ENCODE peak calls at places on chromosome 7, in six cellular contexts. One of them, this sample, is unnamed.

GRCh38 chr7:98174334-98175259 is 36.6 kb upstream of the BHLHA15 start:
- DNase-seq in B cell: no peak
- DNase-seq in right atrium auricular region: no peak
- DNase-seq in HFFc6: no peak
- DNase-seq in dorsolateral prefrontal cortex: no peak
- DNase-seq in Peyer's patch: no peak
- DNase-seq in this sample: no peak

GRCh38 chr7:26653430-26653911 is 210.9 kb downstream of the SKAP2 start:
- DNase-seq in B cell: no peak
- DNase-seq in right atrium auricular region: no peak
- DNase-seq in HFFc6: no peak
- DNase-seq in dorsolateral prefrontal cortex: no peak
- DNase-seq in Peyer's patch: peak
- DNase-seq in this sample: no peak

GRCh38 chr7:139725077-139725476 is 52.7 kb downstream of the HIPK2 start:
- DNase-seq in B cell: peak
- DNase-seq in right atrium auricular region: no peak
- DNase-seq in HFFc6: peak
- DNase-seq in dorsolateral prefrontal cortex: no peak
- DNase-seq in Peyer's patch: no peak
- DNase-seq in this sample: no peak

GRCh38 chr7:29414216-29414615 is 149.4 kb upstream of the PRR15 start:
- DNase-seq in B cell: no peak
- DNase-seq in right atrium auricular region: no peak
- DNase-seq in HFFc6: no peak
- DNase-seq in dorsolateral prefrontal cortex: no peak
- DNase-seq in Peyer's patch: no peak
- DNase-seq in this sample: no peak

GRCh38 chr7:101788517-101788916 is 28.9 kb upstream of the CUX1 start:
- DNase-seq in B cell: no peak
- DNase-seq in right atrium auricular region: no peak
- DNase-seq in HFFc6: no peak
- DNase-seq in dorsolateral prefrontal cortex: no peak
- DNase-seq in Peyer's patch: no peak
- DNase-seq in this sample: no peak

GRCh38 chr7:3592438-3593134 is 291.5 kb downstream of the SDK1 start:
- DNase-seq in B cell: no peak
- DNase-seq in right atrium auricular region: no peak
- DNase-seq in HFFc6: no peak
- DNase-seq in dorsolateral prefrontal cortex: no peak
- DNase-seq in Peyer's patch: no peak
- DNase-seq in this sample: no peak

GRCh38 chr7:40621592-40621998 is 486.8 kb downstream of the SUGCT start:
- DNase-seq in B cell: no peak
- DNase-seq in right atrium auricular region: no peak
- DNase-seq in HFFc6: no peak
- DNase-seq in dorsolateral prefrontal cortex: no peak
- DNase-seq in Peyer's patch: no peak
- DNase-seq in this sample: no peak

GRCh38 chr7:31068006-31068675 is 16.0 kb downstream of the ADCYAP1R1 start:
- DNase-seq in B cell: no peak
- DNase-seq in right atrium auricular region: no peak
- DNase-seq in HFFc6: no peak
- DNase-seq in dorsolateral prefrontal cortex: no peak
- DNase-seq in Peyer's patch: peak
- DNase-seq in this sample: no peak

GRCh38 chr7:105267244-105267643 is 121.5 kb downstream of the SRPK2 start:
- DNase-seq in B cell: no peak
- DNase-seq in right atrium auricular region: no peak
- DNase-seq in HFFc6: no peak
- DNase-seq in dorsolateral prefrontal cortex: no peak
- DNase-seq in Peyer's patch: no peak
- DNase-seq in this sample: no peak

GRCh38 chr7:126698446-126698845 is 554.3 kb downstream of the GRM8 start:
- DNase-seq in B cell: no peak
- DNase-seq in right atrium auricular region: no peak
- DNase-seq in HFFc6: no peak
- DNase-seq in dorsolateral prefrontal cortex: no peak
- DNase-seq in Peyer's patch: no peak
- DNase-seq in this sample: no peak

GRCh38 chr7:29116801-29117200 is 29.5 kb downstream of the CPVL start:
- DNase-seq in B cell: no peak
- DNase-seq in right atrium auricular region: no peak
- DNase-seq in HFFc6: no peak
- DNase-seq in dorsolateral prefrontal cortex: no peak
- DNase-seq in Peyer's patch: no peak
- DNase-seq in this sample: no peak

GRCh38 chr7:43729924-43730248 is 563 bp upstream of the COA1 start:
- DNase-seq in B cell: no peak
- DNase-seq in right atrium auricular region: no peak
- DNase-seq in HFFc6: no peak
- DNase-seq in dorsolateral prefrontal cortex: no peak
- DNase-seq in Peyer's patch: no peak
- DNase-seq in this sample: no peak

GRCh38 chr7:135914346-135914745 is 62.8 kb downstream of the MTPN start:
- DNase-seq in B cell: no peak
- DNase-seq in right atrium auricular region: no peak
- DNase-seq in HFFc6: no peak
- DNase-seq in dorsolateral prefrontal cortex: no peak
- DNase-seq in Peyer's patch: no peak
- DNase-seq in this sample: no peak

GRCh38 chr7:24825315-24825917 is 68.2 kb upstream of the GSDME start:
- DNase-seq in B cell: no peak
- DNase-seq in right atrium auricular region: no peak
- DNase-seq in HFFc6: peak
- DNase-seq in dorsolateral prefrontal cortex: no peak
- DNase-seq in Peyer's patch: no peak
- DNase-seq in this sample: no peak

GRCh38 chr7:106623846-106624245 is 37.1 kb downstream of the CCDC71L start:
- DNase-seq in B cell: no peak
- DNase-seq in right atrium auricular region: no peak
- DNase-seq in HFFc6: peak
- DNase-seq in dorsolateral prefrontal cortex: no peak
- DNase-seq in Peyer's patch: no peak
- DNase-seq in this sample: no peak

GRCh38 chr7:154984601-154985188 is 18.2 kb downstream of the PAXIP1 start:
- DNase-seq in B cell: no peak
- DNase-seq in right atrium auricular region: no peak
- DNase-seq in HFFc6: no peak
- DNase-seq in dorsolateral prefrontal cortex: no peak
- DNase-seq in Peyer's patch: no peak
- DNase-seq in this sample: no peak

GRCh38 chr7:80680159-80680903 is 41.9 kb downstream of the CD36 start:
- DNase-seq in B cell: no peak
- DNase-seq in right atrium auricular region: no peak
- DNase-seq in HFFc6: no peak
- DNase-seq in dorsolateral prefrontal cortex: no peak
- DNase-seq in Peyer's patch: no peak
- DNase-seq in this sample: no peak
- TF ChIP-seq CTCF in B cell: no peak
- TF ChIP-seq CTCF in right atrium auricular region: no peak
- TF ChIP-seq CTCF in HFFc6: no peak
- TF ChIP-seq CTCF in dorsolateral prefrontal cortex: no peak
- TF ChIP-seq CTCF in Peyer's patch: no peak
- TF ChIP-seq CTCF in this sample: no peak

GRCh38 chr7:46679671-46680070 is 758.6 kb upstream of the IGFBP3 start:
- DNase-seq in B cell: no peak
- DNase-seq in right atrium auricular region: no peak
- DNase-seq in HFFc6: no peak
- DNase-seq in dorsolateral prefrontal cortex: no peak
- DNase-seq in Peyer's patch: no peak
- DNase-seq in this sample: no peak

GRCh38 chr7:46680147-46680546 is 759.1 kb upstream of the IGFBP3 start:
- DNase-seq in B cell: no peak
- DNase-seq in right atrium auricular region: no peak
- DNase-seq in HFFc6: no peak
- DNase-seq in dorsolateral prefrontal cortex: no peak
- DNase-seq in Peyer's patch: no peak
- DNase-seq in this sample: no peak

GRCh38 chr7:46682841-46683624 is 762.0 kb upstream of the IGFBP3 start:
- DNase-seq in B cell: no peak
- DNase-seq in right atrium auricular region: no peak
- DNase-seq in HFFc6: peak
- DNase-seq in dorsolateral prefrontal cortex: no peak
- DNase-seq in Peyer's patch: no peak
- DNase-seq in this sample: no peak

GRCh38 chr7:46685051-46685450 is 764.0 kb upstream of the IGFBP3 start:
- DNase-seq in B cell: no peak
- DNase-seq in right atrium auricular region: no peak
- DNase-seq in HFFc6: no peak
- DNase-seq in dorsolateral prefrontal cortex: no peak
- DNase-seq in Peyer's patch: no peak
- DNase-seq in this sample: no peak

GRCh38 chr7:46681865-46682503 is 760.9 kb upstream of the IGFBP3 start:
- DNase-seq in B cell: no peak
- DNase-seq in right atrium auricular region: no peak
- DNase-seq in HFFc6: no peak
- DNase-seq in dorsolateral prefrontal cortex: no peak
- DNase-seq in Peyer's patch: no peak
- DNase-seq in this sample: no peak
- TF ChIP-seq CTCF in B cell: no peak
- TF ChIP-seq CTCF in right atrium auricular region: no peak
- TF ChIP-seq CTCF in HFFc6: peak
- TF ChIP-seq CTCF in dorsolateral prefrontal cortex: no peak
- TF ChIP-seq CTCF in Peyer's patch: no peak
- TF ChIP-seq CTCF in this sample: no peak

GRCh38 chr7:117157121-117157870 is 165.6 kb downstream of the WNT2 start:
- DNase-seq in B cell: no peak
- DNase-seq in right atrium auricular region: peak
- DNase-seq in HFFc6: peak
- DNase-seq in dorsolateral prefrontal cortex: peak
- DNase-seq in Peyer's patch: no peak
- DNase-seq in this sample: peak
- TF ChIP-seq CTCF in B cell: no peak
- TF ChIP-seq CTCF in right atrium auricular region: no peak
- TF ChIP-seq CTCF in HFFc6: peak
- TF ChIP-seq CTCF in dorsolateral prefrontal cortex: peak
- TF ChIP-seq CTCF in Peyer's patch: no peak
- TF ChIP-seq CTCF in this sample: no peak

GRCh38 chr7:16668049-16668858 is 22.3 kb downstream of the BZW2 start:
- DNase-seq in B cell: no peak
- DNase-seq in right atrium auricular region: peak
- DNase-seq in HFFc6: peak
- DNase-seq in dorsolateral prefrontal cortex: no peak
- DNase-seq in Peyer's patch: no peak
- DNase-seq in this sample: peak
- TF ChIP-seq CTCF in B cell: no peak
- TF ChIP-seq CTCF in right atrium auricular region: no peak
- TF ChIP-seq CTCF in HFFc6: peak
- TF ChIP-seq CTCF in dorsolateral prefrontal cortex: no peak
- TF ChIP-seq CTCF in Peyer's patch: no peak
- TF ChIP-seq CTCF in this sample: no peak

GRCh38 chr7:15015545-15016314 is 113.2 kb upstream of the DGKB start:
- DNase-seq in B cell: peak
- DNase-seq in right atrium auricular region: no peak
- DNase-seq in HFFc6: peak
- DNase-seq in dorsolateral prefrontal cortex: no peak
- DNase-seq in Peyer's patch: no peak
- DNase-seq in this sample: no peak
- TF ChIP-seq CTCF in B cell: peak
- TF ChIP-seq CTCF in right atrium auricular region: peak
- TF ChIP-seq CTCF in HFFc6: peak
- TF ChIP-seq CTCF in dorsolateral prefrontal cortex: peak
- TF ChIP-seq CTCF in Peyer's patch: peak
- TF ChIP-seq CTCF in this sample: peak

GRCh38 chr7:50121269-50121668 is 28.2 kb upstream of the ZPBP start:
- DNase-seq in B cell: peak
- DNase-seq in right atrium auricular region: no peak
- DNase-seq in HFFc6: no peak
- DNase-seq in dorsolateral prefrontal cortex: no peak
- DNase-seq in Peyer's patch: no peak
- DNase-seq in this sample: no peak

GRCh38 chr7:50125766-50126165 is 32.7 kb upstream of the ZPBP start:
- DNase-seq in B cell: no peak
- DNase-seq in right atrium auricular region: no peak
- DNase-seq in HFFc6: no peak
- DNase-seq in dorsolateral prefrontal cortex: no peak
- DNase-seq in Peyer's patch: no peak
- DNase-seq in this sample: no peak

DNA sequence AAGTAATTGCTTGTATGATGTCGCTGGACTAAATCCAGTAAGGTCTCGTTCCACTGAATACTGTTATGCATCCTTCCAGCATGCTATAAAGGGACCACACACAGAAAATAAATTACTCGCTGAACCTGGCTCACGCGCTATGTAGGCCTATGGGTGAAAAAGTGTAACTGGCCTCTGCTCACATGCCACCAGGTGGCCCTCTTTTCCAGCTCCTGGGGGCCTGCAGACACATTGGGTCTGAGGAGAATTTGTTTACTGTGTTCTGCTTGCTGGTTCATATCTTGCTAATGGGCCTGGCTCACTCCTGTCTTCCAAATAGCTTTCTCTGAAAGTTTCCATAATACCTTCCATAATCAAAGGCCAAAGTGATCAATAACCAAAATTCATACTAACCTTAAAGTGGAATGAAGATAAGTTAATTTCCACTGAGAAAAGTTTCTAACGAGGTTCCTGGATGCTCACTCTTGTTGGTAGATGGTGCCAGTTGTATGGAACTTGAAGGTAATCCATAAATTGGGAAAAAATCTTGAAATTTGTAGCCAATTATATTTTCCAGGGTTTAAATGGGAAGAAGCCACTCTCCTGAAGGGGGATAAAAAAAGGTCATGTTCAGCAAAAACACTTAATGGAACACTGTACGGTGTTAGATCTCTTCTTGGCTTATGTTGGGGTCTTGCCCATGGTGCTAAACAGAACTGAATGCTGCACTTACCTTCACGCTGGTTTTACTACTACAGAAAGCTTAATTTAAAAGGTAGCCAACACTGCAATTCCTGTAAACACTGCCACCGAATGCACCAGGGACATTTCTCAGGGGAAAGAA is 27.0 kb upstream of the ZPBP start:
- DNase-seq in B cell: peak
- DNase-seq in right atrium auricular region: no peak
- DNase-seq in HFFc6: no peak
- DNase-seq in dorsolateral prefrontal cortex: no peak
- DNase-seq in Peyer's patch: no peak
- DNase-seq in this sample: no peak
- TF ChIP-seq CTCF in B cell: peak
- TF ChIP-seq CTCF in right atrium auricular region: no peak
- TF ChIP-seq CTCF in HFFc6: no peak
- TF ChIP-seq CTCF in dorsolateral prefrontal cortex: no peak
- TF ChIP-seq CTCF in Peyer's patch: peak
- TF ChIP-seq CTCF in this sample: no peak

This sample was measured in coronary artery.